ENCODE peak calls at places on chromosomes 6 and 20, in eight cellular contexts. One of them, this sample, is unnamed.
A peak's percentile ranks its signal among the peaks of the same experiment; 100 is the strongest.

GRCh38 chr6:26187981-26188635 is 100.9 kb downstream of the HFE start:
- DNase-seq in hypothalamus: no peak
- DNase-seq in GM23248: peak; percentile 78
- DNase-seq in T-helper 2 cell: no peak
- DNase-seq in Calu3: no peak
- DNase-seq in Right ventricle myocardium superior: no peak
- DNase-seq in HTR-8/SVneo: no peak
- DNase-seq in mesothelial cell of epicardium: no peak
- DNase-seq in this sample: peak; percentile 83

GRCh38 chr6:142376115-142376514 is 74.3 kb downstream of the ADGRG6 start:
- DNase-seq in mesothelial cell of epicardium: no peak
- DNase-seq in Right ventricle myocardium superior: no peak
- DNase-seq in T-helper 2 cell: no peak
- DNase-seq in Calu3: no peak
- DNase-seq in HTR-8/SVneo: no peak
- DNase-seq in GM23248: no peak
- DNase-seq in hypothalamus: no peak
- DNase-seq in this sample: no peak

GRCh38 chr6:140205795-140206593 is 831.5 kb upstream of the CITED2 start:
- DNase-seq in hypothalamus: no peak
- DNase-seq in Right ventricle myocardium superior: no peak
- DNase-seq in GM23248: no peak
- DNase-seq in mesothelial cell of epicardium: no peak
- DNase-seq in Calu3: no peak
- DNase-seq in T-helper 2 cell: no peak
- DNase-seq in HTR-8/SVneo: no peak
- DNase-seq in this sample: no peak

GRCh38 chr6:52517502-52518278 is 59.2 kb downstream of the TRAM2 start:
- DNase-seq in Right ventricle myocardium superior: peak; percentile 91
- DNase-seq in GM23248: peak; percentile 99
- DNase-seq in mesothelial cell of epicardium: no peak
- DNase-seq in hypothalamus: peak; percentile 67
- DNase-seq in T-helper 2 cell: no peak
- DNase-seq in HTR-8/SVneo: peak; percentile 96
- DNase-seq in Calu3: peak; percentile 76
- DNase-seq in this sample: peak; percentile 80

GRCh38 chr6:63295553-63295952 is 24.2 kb downstream of the LGSN start:
- DNase-seq in HTR-8/SVneo: no peak
- DNase-seq in hypothalamus: no peak
- DNase-seq in Calu3: no peak
- DNase-seq in mesothelial cell of epicardium: no peak
- DNase-seq in Right ventricle myocardium superior: no peak
- DNase-seq in T-helper 2 cell: no peak
- DNase-seq in GM23248: no peak
- DNase-seq in this sample: peak; percentile 35

GRCh38 chr20:49433387-49433786 is 49.1 kb downstream of the KCNB1 start:
- DNase-seq in hypothalamus: no peak
- DNase-seq in mesothelial cell of epicardium: no peak
- DNase-seq in HTR-8/SVneo: no peak
- DNase-seq in T-helper 2 cell: no peak
- DNase-seq in Calu3: no peak
- DNase-seq in Right ventricle myocardium superior: no peak
- DNase-seq in GM23248: no peak
- DNase-seq in this sample: no peak

GRCh38 chr20:32538526-32538918 is 46.6 kb downstream of the NOL4L start:
- DNase-seq in mesothelial cell of epicardium: no peak
- DNase-seq in Right ventricle myocardium superior: no peak
- DNase-seq in GM23248: peak; percentile 51
- DNase-seq in Calu3: no peak
- DNase-seq in T-helper 2 cell: no peak
- DNase-seq in hypothalamus: no peak
- DNase-seq in HTR-8/SVneo: no peak
- DNase-seq in this sample: peak; percentile 70

GRCh38 chr6:146546440-146546839 is 2.8 kb downstream of the RAB32 start:
- DNase-seq in HTR-8/SVneo: peak; percentile 53
- DNase-seq in GM23248: peak; percentile 94
- DNase-seq in T-helper 2 cell: no peak
- DNase-seq in Calu3: peak; percentile 28
- DNase-seq in hypothalamus: no peak
- DNase-seq in mesothelial cell of epicardium: no peak
- DNase-seq in Right ventricle myocardium superior: no peak
- DNase-seq in this sample: peak; percentile 11

GRCh38 chr20:44532981-44533331 is 11.1 kb upstream of the SERINC3 start:
- DNase-seq in GM23248: peak; percentile 56
- DNase-seq in HTR-8/SVneo: no peak
- DNase-seq in Right ventricle myocardium superior: no peak
- DNase-seq in Calu3: no peak
- DNase-seq in T-helper 2 cell: no peak
- DNase-seq in mesothelial cell of epicardium: no peak
- DNase-seq in hypothalamus: no peak
- DNase-seq in this sample: no peak

GRCh38 chr20:32609371-32609773 is 24.2 kb upstream of the NOL4L start:
- DNase-seq in hypothalamus: no peak
- DNase-seq in GM23248: no peak
- DNase-seq in T-helper 2 cell: no peak
- DNase-seq in HTR-8/SVneo: no peak
- DNase-seq in mesothelial cell of epicardium: no peak
- DNase-seq in Calu3: no peak
- DNase-seq in Right ventricle myocardium superior: no peak
- DNase-seq in this sample: no peak

GRCh38 chr6:121441477-121441876 is 6.0 kb downstream of the GJA1 start:
- DNase-seq in mesothelial cell of epicardium: no peak
- DNase-seq in GM23248: no peak
- DNase-seq in T-helper 2 cell: no peak
- DNase-seq in hypothalamus: no peak
- DNase-seq in Right ventricle myocardium superior: no peak
- DNase-seq in HTR-8/SVneo: no peak
- DNase-seq in Calu3: no peak
- DNase-seq in this sample: no peak

GRCh38 chr20:4151991-4152695 is 136.8 kb upstream of the RNF24 start:
- DNase-seq in Right ventricle myocardium superior: no peak
- DNase-seq in Calu3: peak; percentile 26
- DNase-seq in T-helper 2 cell: no peak
- DNase-seq in GM23248: peak; percentile 53
- DNase-seq in hypothalamus: no peak
- DNase-seq in mesothelial cell of epicardium: no peak
- DNase-seq in HTR-8/SVneo: no peak
- DNase-seq in this sample: no peak

GRCh38 chr6:68826501-68826900 is 191.4 kb downstream of the ADGRB3 start:
- DNase-seq in T-helper 2 cell: no peak
- DNase-seq in Right ventricle myocardium superior: no peak
- DNase-seq in HTR-8/SVneo: no peak
- DNase-seq in Calu3: no peak
- DNase-seq in mesothelial cell of epicardium: no peak
- DNase-seq in hypothalamus: no peak
- DNase-seq in GM23248: no peak
- DNase-seq in this sample: no peak

GRCh38 chr6:63764318-63764916 is 128.8 kb downstream of the PHF3 start:
- DNase-seq in HTR-8/SVneo: no peak
- DNase-seq in Right ventricle myocardium superior: no peak
- DNase-seq in T-helper 2 cell: no peak
- DNase-seq in GM23248: peak; percentile 54
- DNase-seq in mesothelial cell of epicardium: no peak
- DNase-seq in hypothalamus: no peak
- DNase-seq in Calu3: no peak
- DNase-seq in this sample: peak; percentile 68

GRCh38 chr20:56171087-56172012 is 77.2 kb upstream of the MC3R start:
- DNase-seq in Right ventricle myocardium superior: no peak
- DNase-seq in hypothalamus: no peak
- DNase-seq in GM23248: peak; percentile 38
- DNase-seq in mesothelial cell of epicardium: no peak
- DNase-seq in Calu3: no peak
- DNase-seq in T-helper 2 cell: no peak
- DNase-seq in HTR-8/SVneo: peak; percentile 45
- DNase-seq in this sample: no peak

GRCh38 chr20:53623127-53623453 is 29.5 kb upstream of the ZNF217 start:
- DNase-seq in Right ventricle myocardium superior: no peak
- DNase-seq in hypothalamus: no peak
- DNase-seq in GM23248: no peak
- DNase-seq in mesothelial cell of epicardium: no peak
- DNase-seq in T-helper 2 cell: no peak
- DNase-seq in HTR-8/SVneo: no peak
- DNase-seq in Calu3: no peak
- DNase-seq in this sample: no peak

GRCh38 chr6:36694616-36695015 is 3.0 kb upstream of the RAB44 start:
- DNase-seq in HTR-8/SVneo: no peak
- DNase-seq in hypothalamus: no peak
- DNase-seq in GM23248: no peak
- DNase-seq in mesothelial cell of epicardium: no peak
- DNase-seq in T-helper 2 cell: no peak
- DNase-seq in Calu3: no peak
- DNase-seq in Right ventricle myocardium superior: no peak
- DNase-seq in this sample: no peak

GRCh38 chr6:37426058-37426944 is 6.7 kb upstream of the CMTR1 start:
- DNase-seq in hypothalamus: no peak
- DNase-seq in GM23248: no peak
- DNase-seq in Calu3: no peak
- DNase-seq in Right ventricle myocardium superior: no peak
- DNase-seq in mesothelial cell of epicardium: no peak
- DNase-seq in T-helper 2 cell: no peak
- DNase-seq in HTR-8/SVneo: no peak
- DNase-seq in this sample: no peak

GRCh38 chr6:20916081-20916480 is 381.8 kb downstream of the CDKAL1 start:
- DNase-seq in HTR-8/SVneo: no peak
- DNase-seq in Right ventricle myocardium superior: no peak
- DNase-seq in mesothelial cell of epicardium: no peak
- DNase-seq in hypothalamus: no peak
- DNase-seq in Calu3: no peak
- DNase-seq in GM23248: peak; percentile 78
- DNase-seq in T-helper 2 cell: no peak
- DNase-seq in this sample: no peak

GRCh38 chr6:20569000-20569610 is 34.8 kb downstream of the CDKAL1 start:
- DNase-seq in HTR-8/SVneo: peak; percentile 4
- DNase-seq in T-helper 2 cell: no peak
- DNase-seq in GM23248: peak; percentile 34
- DNase-seq in Right ventricle myocardium superior: no peak
- DNase-seq in Calu3: no peak
- DNase-seq in mesothelial cell of epicardium: no peak
- DNase-seq in hypothalamus: no peak
- DNase-seq in this sample: no peak

GRCh38 chr6:108115598-108116058 is 41.1 kb upstream of the OSTM1 start:
- DNase-seq in Calu3: peak; percentile 77
- DNase-seq in Right ventricle myocardium superior: peak; percentile 43
- DNase-seq in T-helper 2 cell: no peak
- DNase-seq in HTR-8/SVneo: peak; percentile 31
- DNase-seq in GM23248: peak; percentile 66
- DNase-seq in hypothalamus: no peak
- DNase-seq in mesothelial cell of epicardium: no peak
- DNase-seq in this sample: peak; percentile 80

GRCh38 chr6:133503330-133503729 is 262.2 kb downstream of the EYA4 start:
- DNase-seq in HTR-8/SVneo: no peak
- DNase-seq in Right ventricle myocardium superior: no peak
- DNase-seq in GM23248: peak; percentile 21
- DNase-seq in Calu3: no peak
- DNase-seq in hypothalamus: no peak
- DNase-seq in mesothelial cell of epicardium: no peak
- DNase-seq in T-helper 2 cell: no peak
- DNase-seq in this sample: no peak

GRCh38 chr6:140858381-140858971 is 1274.2 kb upstream of the GJE1 start:
- DNase-seq in Right ventricle myocardium superior: no peak
- DNase-seq in Calu3: no peak
- DNase-seq in GM23248: peak; percentile 48
- DNase-seq in HTR-8/SVneo: no peak
- DNase-seq in hypothalamus: no peak
- DNase-seq in T-helper 2 cell: no peak
- DNase-seq in mesothelial cell of epicardium: no peak
- DNase-seq in this sample: no peak

GRCh38 chr6:35085359-35086281 is 55.5 kb downstream of the TCP11 start:
- DNase-seq in Right ventricle myocardium superior: no peak
- DNase-seq in mesothelial cell of epicardium: no peak
- DNase-seq in Calu3: no peak
- DNase-seq in HTR-8/SVneo: no peak
- DNase-seq in T-helper 2 cell: no peak
- DNase-seq in GM23248: no peak
- DNase-seq in hypothalamus: no peak
- DNase-seq in this sample: no peak

GRCh38 chr6:24494726-24495515 is at the start of gene ALDH5A1:
- DNase-seq in Calu3: peak; percentile 85
- DNase-seq in T-helper 2 cell: peak; percentile 41
- DNase-seq in GM23248: peak; percentile 82
- DNase-seq in HTR-8/SVneo: peak; percentile 68
- DNase-seq in mesothelial cell of epicardium: peak; percentile 49
- DNase-seq in hypothalamus: peak; percentile 75
- DNase-seq in Right ventricle myocardium superior: peak; percentile 83
- DNase-seq in this sample: peak; percentile 86

GRCh38 chr20:54118220-54119001 is 48.0 kb upstream of the BCAS1 start:
- DNase-seq in Calu3: no peak
- DNase-seq in T-helper 2 cell: no peak
- DNase-seq in GM23248: no peak
- DNase-seq in HTR-8/SVneo: no peak
- DNase-seq in hypothalamus: no peak
- DNase-seq in mesothelial cell of epicardium: no peak
- DNase-seq in Right ventricle myocardium superior: no peak
- DNase-seq in this sample: no peak

GRCh38 chr20:17339000-17339399 is 112.2 kb downstream of the PCSK2 start:
- DNase-seq in hypothalamus: no peak
- DNase-seq in HTR-8/SVneo: no peak
- DNase-seq in mesothelial cell of epicardium: no peak
- DNase-seq in Right ventricle myocardium superior: no peak
- DNase-seq in T-helper 2 cell: no peak
- DNase-seq in Calu3: no peak
- DNase-seq in GM23248: no peak
- DNase-seq in this sample: no peak

GRCh38 chr20:41956316-41957050 is 338.3 kb upstream of the CHD6 start:
- DNase-seq in Right ventricle myocardium superior: no peak
- DNase-seq in GM23248: peak; percentile 3
- DNase-seq in T-helper 2 cell: no peak
- DNase-seq in HTR-8/SVneo: no peak
- DNase-seq in hypothalamus: no peak
- DNase-seq in Calu3: peak; percentile 18
- DNase-seq in mesothelial cell of epicardium: no peak
- DNase-seq in this sample: peak; percentile 2

GRCh38 chr20:38764563-38765355 is 16.5 kb downstream of the ACTR5 start:
- DNase-seq in Calu3: peak; percentile 88
- DNase-seq in HTR-8/SVneo: peak; percentile 73
- DNase-seq in mesothelial cell of epicardium: no peak
- DNase-seq in GM23248: peak; percentile 97
- DNase-seq in Right ventricle myocardium superior: no peak
- DNase-seq in hypothalamus: no peak
- DNase-seq in T-helper 2 cell: no peak
- DNase-seq in this sample: no peak

GRCh38 chr20:36030143-36030542 is 61.8 kb downstream of the CNBD2 start:
- DNase-seq in HTR-8/SVneo: no peak
- DNase-seq in Right ventricle myocardium superior: peak; percentile 45
- DNase-seq in GM23248: no peak
- DNase-seq in T-helper 2 cell: no peak
- DNase-seq in mesothelial cell of epicardium: no peak
- DNase-seq in Calu3: no peak
- DNase-seq in hypothalamus: no peak
- DNase-seq in this sample: no peak

GRCh38 chr6:45504947-45505346 is 127.2 kb upstream of the SUPT3H start:
- DNase-seq in T-helper 2 cell: no peak
- DNase-seq in hypothalamus: no peak
- DNase-seq in Calu3: peak; percentile 44
- DNase-seq in mesothelial cell of epicardium: no peak
- DNase-seq in Right ventricle myocardium superior: no peak
- DNase-seq in GM23248: peak; percentile 74
- DNase-seq in HTR-8/SVneo: peak; percentile 63
- DNase-seq in this sample: peak; percentile 83

GRCh38 chr6:145948328-145948727 is 15.8 kb downstream of the SHPRH start:
- DNase-seq in T-helper 2 cell: no peak
- DNase-seq in Right ventricle myocardium superior: no peak
- DNase-seq in hypothalamus: no peak
- DNase-seq in mesothelial cell of epicardium: no peak
- DNase-seq in Calu3: no peak
- DNase-seq in GM23248: peak; percentile 51
- DNase-seq in HTR-8/SVneo: no peak
- DNase-seq in this sample: no peak

GRCh38 chr6:143299253-143300166 is 151.0 kb downstream of the ADAT2 start:
- DNase-seq in mesothelial cell of epicardium: no peak
- DNase-seq in T-helper 2 cell: no peak
- DNase-seq in GM23248: no peak
- DNase-seq in HTR-8/SVneo: no peak
- DNase-seq in hypothalamus: no peak
- DNase-seq in Right ventricle myocardium superior: no peak
- DNase-seq in Calu3: no peak
- DNase-seq in this sample: peak; percentile 32